ENCODE peak calls at places on chromosomes 11 and 22, in nine cellular contexts. One of them, this sample, is unnamed.

GRCh38 chr11:122847437-122847836 is 9.1 kb downstream of the CRTAM start:
- DNase-seq in fibroblast of lung: no peak
- DNase-seq in neural progenitor cell: no peak
- DNase-seq in mammary epithelial cell: no peak
- DNase-seq in K562: no peak
- DNase-seq in PC-3: no peak
- DNase-seq in HCT116: no peak
- DNase-seq in IMR-90: no peak
- DNase-seq in MM.1S: no peak
- DNase-seq in this sample: no peak

GRCh38 chr11:12762696-12763324 is 88.6 kb downstream of the TEAD1 start:
- DNase-seq in neural progenitor cell: no peak
- DNase-seq in K562: no peak
- DNase-seq in fibroblast of lung: no peak
- DNase-seq in PC-3: no peak
- DNase-seq in HCT116: no peak
- DNase-seq in mammary epithelial cell: no peak
- DNase-seq in IMR-90: no peak
- DNase-seq in MM.1S: no peak
- DNase-seq in this sample: no peak

GRCh38 chr22:32206774-32207758 is 2.2 kb upstream of the RFPL2 start:
- DNase-seq in MM.1S: peak; percentile 59
- DNase-seq in PC-3: peak; percentile 48
- DNase-seq in neural progenitor cell: peak; percentile 46
- DNase-seq in IMR-90: no peak
- DNase-seq in mammary epithelial cell: peak; percentile 42
- DNase-seq in fibroblast of lung: no peak
- DNase-seq in HCT116: peak; percentile 56
- DNase-seq in K562: no peak
- DNase-seq in this sample: peak; percentile 25

GRCh38 chr11:126122863-126123262 is 60.2 kb upstream of the CDON start:
- DNase-seq in HCT116: no peak
- DNase-seq in MM.1S: no peak
- DNase-seq in IMR-90: no peak
- DNase-seq in neural progenitor cell: no peak
- DNase-seq in PC-3: no peak
- DNase-seq in K562: no peak
- DNase-seq in mammary epithelial cell: no peak
- DNase-seq in fibroblast of lung: no peak
- DNase-seq in this sample: no peak

GRCh38 chr11:70471254-70471653 is 72.9 kb downstream of the CTTN start:
- DNase-seq in mammary epithelial cell: no peak
- DNase-seq in MM.1S: peak; percentile 34
- DNase-seq in neural progenitor cell: peak; percentile 78
- DNase-seq in fibroblast of lung: peak; percentile 12
- DNase-seq in HCT116: peak; percentile 23
- DNase-seq in IMR-90: no peak
- DNase-seq in PC-3: peak; percentile 66
- DNase-seq in K562: peak; percentile 89
- DNase-seq in this sample: no peak

GRCh38 chr11:66336234-66337102 is at the start of gene RIN1:
- DNase-seq in PC-3: peak; percentile 95
- DNase-seq in MM.1S: no peak
- DNase-seq in K562: peak; percentile 85
- DNase-seq in HCT116: peak; percentile 82
- DNase-seq in IMR-90: peak; percentile 99
- DNase-seq in mammary epithelial cell: peak; percentile 99
- DNase-seq in fibroblast of lung: peak; percentile 98
- DNase-seq in neural progenitor cell: peak; percentile 84
- DNase-seq in this sample: peak; percentile 90

GRCh38 chr11:116434986-116435385 is 337.8 kb downstream of the BUD13 start:
- DNase-seq in mammary epithelial cell: no peak
- DNase-seq in neural progenitor cell: no peak
- DNase-seq in PC-3: no peak
- DNase-seq in K562: no peak
- DNase-seq in IMR-90: no peak
- DNase-seq in MM.1S: no peak
- DNase-seq in fibroblast of lung: no peak
- DNase-seq in HCT116: no peak
- DNase-seq in this sample: no peak

GRCh38 chr11:65300621-65301290 is 13.9 kb upstream of the CDC42EP2 start:
- DNase-seq in K562: no peak
- DNase-seq in IMR-90: no peak
- DNase-seq in PC-3: no peak
- DNase-seq in mammary epithelial cell: no peak
- DNase-seq in MM.1S: no peak
- DNase-seq in fibroblast of lung: no peak
- DNase-seq in neural progenitor cell: no peak
- DNase-seq in HCT116: no peak
- DNase-seq in this sample: no peak

GRCh38 chr11:66768088-66768521 is 39.1 kb upstream of the SPTBN2 start:
- DNase-seq in MM.1S: no peak
- DNase-seq in IMR-90: peak; percentile 21
- DNase-seq in fibroblast of lung: peak; percentile 25
- DNase-seq in K562: no peak
- DNase-seq in neural progenitor cell: no peak
- DNase-seq in mammary epithelial cell: peak; percentile 83
- DNase-seq in PC-3: no peak
- DNase-seq in HCT116: no peak
- DNase-seq in this sample: no peak

GRCh38 chr11:114386545-114386944 is 13.8 kb downstream of the C11orf71 start:
- DNase-seq in mammary epithelial cell: no peak
- DNase-seq in PC-3: no peak
- DNase-seq in fibroblast of lung: no peak
- DNase-seq in IMR-90: no peak
- DNase-seq in HCT116: no peak
- DNase-seq in neural progenitor cell: no peak
- DNase-seq in K562: no peak
- DNase-seq in MM.1S: no peak
- DNase-seq in this sample: no peak

GRCh38 chr11:121426476-121427454 is 25.3 kb upstream of the SORL1 start:
- DNase-seq in IMR-90: no peak
- DNase-seq in K562: peak; percentile 33
- DNase-seq in neural progenitor cell: peak; percentile 75
- DNase-seq in MM.1S: no peak
- DNase-seq in mammary epithelial cell: no peak
- DNase-seq in PC-3: peak; percentile 43
- DNase-seq in HCT116: peak; percentile 12
- DNase-seq in fibroblast of lung: no peak
- DNase-seq in this sample: no peak

GRCh38 chr11:61532136-61533038 is 23.8 kb downstream of the LRRC10B start:
- DNase-seq in MM.1S: peak; percentile 41
- DNase-seq in PC-3: peak; percentile 73
- DNase-seq in HCT116: no peak
- DNase-seq in IMR-90: no peak
- DNase-seq in neural progenitor cell: peak; percentile 76
- DNase-seq in mammary epithelial cell: peak; percentile 46
- DNase-seq in fibroblast of lung: no peak
- DNase-seq in K562: peak; percentile 88
- DNase-seq in this sample: peak; percentile 69

GRCh38 chr22:49024775-49025440 is 802.8 kb downstream of the BRD1 start:
- DNase-seq in PC-3: no peak
- DNase-seq in IMR-90: no peak
- DNase-seq in HCT116: no peak
- DNase-seq in MM.1S: no peak
- DNase-seq in mammary epithelial cell: no peak
- DNase-seq in neural progenitor cell: no peak
- DNase-seq in K562: no peak
- DNase-seq in fibroblast of lung: no peak
- DNase-seq in this sample: no peak

GRCh38 chr11:17673951-17674350 is 45.4 kb upstream of the MYOD1 start:
- DNase-seq in K562: no peak
- DNase-seq in PC-3: peak; percentile 73
- DNase-seq in HCT116: no peak
- DNase-seq in mammary epithelial cell: peak; percentile 29
- DNase-seq in IMR-90: no peak
- DNase-seq in neural progenitor cell: no peak
- DNase-seq in fibroblast of lung: no peak
- DNase-seq in MM.1S: no peak
- DNase-seq in this sample: no peak

GRCh38 chr22:31695423-31695822 is 33.4 kb upstream of the PISD start:
- DNase-seq in fibroblast of lung: no peak
- DNase-seq in PC-3: no peak
- DNase-seq in neural progenitor cell: no peak
- DNase-seq in MM.1S: no peak
- DNase-seq in mammary epithelial cell: no peak
- DNase-seq in IMR-90: no peak
- DNase-seq in K562: no peak
- DNase-seq in HCT116: no peak
- DNase-seq in this sample: no peak

GRCh38 chr11:65720237-65720934 is at the start of gene RNASEH2C:
- DNase-seq in neural progenitor cell: peak; percentile 94
- DNase-seq in mammary epithelial cell: peak; percentile 81
- DNase-seq in fibroblast of lung: peak; percentile 84
- DNase-seq in MM.1S: peak; percentile 92
- DNase-seq in PC-3: peak; percentile 93
- DNase-seq in IMR-90: peak; percentile 80
- DNase-seq in HCT116: peak; percentile 77
- DNase-seq in K562: peak; percentile 86
- DNase-seq in this sample: peak; percentile 75

GRCh38 chr22:24440270-24440717 is 12.9 kb downstream of the ADORA2A start:
- DNase-seq in neural progenitor cell: no peak
- DNase-seq in HCT116: no peak
- DNase-seq in IMR-90: no peak
- DNase-seq in mammary epithelial cell: no peak
- DNase-seq in fibroblast of lung: no peak
- DNase-seq in K562: no peak
- DNase-seq in MM.1S: no peak
- DNase-seq in PC-3: no peak
- DNase-seq in this sample: no peak

GRCh38 chr11:118980191-118980881 is 8.8 kb downstream of the FOXR1 start:
- DNase-seq in IMR-90: no peak
- DNase-seq in HCT116: no peak
- DNase-seq in fibroblast of lung: no peak
- DNase-seq in K562: peak; percentile 85
- DNase-seq in MM.1S: no peak
- DNase-seq in mammary epithelial cell: no peak
- DNase-seq in neural progenitor cell: no peak
- DNase-seq in PC-3: no peak
- DNase-seq in this sample: no peak
- H3K27ac ChIP-seq in IMR-90: no peak overlapping the region
- H3K27ac ChIP-seq in HCT116: no peak overlapping the region
- H3K27ac ChIP-seq in fibroblast of lung: no peak overlapping the region
- H3K27ac ChIP-seq in K562: peak overlapping the region; percentile 78
- H3K27ac ChIP-seq in MM.1S: no peak overlapping the region
- H3K27ac ChIP-seq in mammary epithelial cell: no peak overlapping the region
- H3K27ac ChIP-seq in neural progenitor cell: no peak overlapping the region
- H3K27ac ChIP-seq in PC-3: no peak overlapping the region
- H3K27ac ChIP-seq in this sample: no peak overlapping the region

GRCh38 chr11:118437736-118438125 is 1.4 kb downstream of the KMT2A start:
- DNase-seq in MM.1S: no peak
- DNase-seq in IMR-90: peak; percentile 13
- DNase-seq in K562: peak; percentile 50
- DNase-seq in fibroblast of lung: peak; percentile 10
- DNase-seq in PC-3: peak; percentile 44
- DNase-seq in HCT116: no peak
- DNase-seq in neural progenitor cell: peak; percentile 82
- DNase-seq in mammary epithelial cell: peak; percentile 48
- DNase-seq in this sample: no peak
- H4K20me1 ChIP-seq in MM.1S: peaks cover 35% of the 10 kb centered on the region
- H4K20me1 ChIP-seq in IMR-90: peaks cover 60% of the 10 kb centered on the region
- H4K20me1 ChIP-seq in K562: peaks cover 49% of the 10 kb centered on the region
- H4K20me1 ChIP-seq in fibroblast of lung: peaks cover 7% of the 10 kb centered on the region
- H4K20me1 ChIP-seq in PC-3: peaks cover 49% of the 10 kb centered on the region
- H4K20me1 ChIP-seq in HCT116: peaks cover 22% of the 10 kb centered on the region
- H4K20me1 ChIP-seq in neural progenitor cell: peaks cover 56% of the 10 kb centered on the region
- H4K20me1 ChIP-seq in mammary epithelial cell: no peaks in the 10 kb centered on the region
- H4K20me1 ChIP-seq in this sample: peaks cover 54% of the 10 kb centered on the region

GRCh38 chr11:2541321-2541680 is 96.5 kb downstream of the KCNQ1 start:
- DNase-seq in HCT116: no peak
- DNase-seq in fibroblast of lung: no peak
- DNase-seq in mammary epithelial cell: no peak
- DNase-seq in MM.1S: no peak
- DNase-seq in PC-3: no peak
- DNase-seq in K562: no peak
- DNase-seq in neural progenitor cell: no peak
- DNase-seq in IMR-90: no peak
- DNase-seq in this sample: no peak

GRCh38 chr11:2540521-2541320 is 95.9 kb downstream of the KCNQ1 start:
- DNase-seq in fibroblast of lung: no peak
- DNase-seq in MM.1S: no peak
- DNase-seq in HCT116: no peak
- DNase-seq in IMR-90: no peak
- DNase-seq in PC-3: no peak
- DNase-seq in neural progenitor cell: no peak
- DNase-seq in mammary epithelial cell: no peak
- DNase-seq in K562: no peak
- DNase-seq in this sample: no peak

GRCh38 chr11:2538951-2539735 is 94.3 kb downstream of the KCNQ1 start:
- DNase-seq in MM.1S: no peak
- DNase-seq in mammary epithelial cell: no peak
- DNase-seq in fibroblast of lung: no peak
- DNase-seq in IMR-90: no peak
- DNase-seq in K562: no peak
- DNase-seq in HCT116: no peak
- DNase-seq in neural progenitor cell: no peak
- DNase-seq in PC-3: no peak
- DNase-seq in this sample: no peak

GRCh38 chr11:2537896-2538855 is 93.4 kb downstream of the KCNQ1 start:
- DNase-seq in PC-3: no peak
- DNase-seq in mammary epithelial cell: no peak
- DNase-seq in IMR-90: no peak
- DNase-seq in HCT116: no peak
- DNase-seq in MM.1S: no peak
- DNase-seq in neural progenitor cell: no peak
- DNase-seq in K562: no peak
- DNase-seq in fibroblast of lung: no peak
- DNase-seq in this sample: no peak

GRCh38 chr11:2539761-2540520 is 95.1 kb downstream of the KCNQ1 start:
- DNase-seq in K562: no peak
- DNase-seq in HCT116: no peak
- DNase-seq in PC-3: no peak
- DNase-seq in IMR-90: no peak
- DNase-seq in mammary epithelial cell: no peak
- DNase-seq in MM.1S: no peak
- DNase-seq in fibroblast of lung: no peak
- DNase-seq in neural progenitor cell: peak; percentile 39
- DNase-seq in this sample: no peak
- H3K4me1 ChIP-seq in K562: no peaks in the 10 kb centered on the region
- H3K4me1 ChIP-seq in HCT116: peaks cover 4% of the 10 kb centered on the region
- H3K4me1 ChIP-seq in PC-3: no peaks in the 10 kb centered on the region
- H3K4me1 ChIP-seq in IMR-90: no peaks in the 10 kb centered on the region
- H3K4me1 ChIP-seq in mammary epithelial cell: no peaks in the 10 kb centered on the region
- H3K4me1 ChIP-seq in MM.1S: no peaks in the 10 kb centered on the region
- H3K4me1 ChIP-seq in fibroblast of lung: no peaks in the 10 kb centered on the region
- H3K4me1 ChIP-seq in neural progenitor cell: peaks cover 13% of the 10 kb centered on the region
- H3K4me1 ChIP-seq in this sample: no peaks in the 10 kb centered on the region

DNA sequence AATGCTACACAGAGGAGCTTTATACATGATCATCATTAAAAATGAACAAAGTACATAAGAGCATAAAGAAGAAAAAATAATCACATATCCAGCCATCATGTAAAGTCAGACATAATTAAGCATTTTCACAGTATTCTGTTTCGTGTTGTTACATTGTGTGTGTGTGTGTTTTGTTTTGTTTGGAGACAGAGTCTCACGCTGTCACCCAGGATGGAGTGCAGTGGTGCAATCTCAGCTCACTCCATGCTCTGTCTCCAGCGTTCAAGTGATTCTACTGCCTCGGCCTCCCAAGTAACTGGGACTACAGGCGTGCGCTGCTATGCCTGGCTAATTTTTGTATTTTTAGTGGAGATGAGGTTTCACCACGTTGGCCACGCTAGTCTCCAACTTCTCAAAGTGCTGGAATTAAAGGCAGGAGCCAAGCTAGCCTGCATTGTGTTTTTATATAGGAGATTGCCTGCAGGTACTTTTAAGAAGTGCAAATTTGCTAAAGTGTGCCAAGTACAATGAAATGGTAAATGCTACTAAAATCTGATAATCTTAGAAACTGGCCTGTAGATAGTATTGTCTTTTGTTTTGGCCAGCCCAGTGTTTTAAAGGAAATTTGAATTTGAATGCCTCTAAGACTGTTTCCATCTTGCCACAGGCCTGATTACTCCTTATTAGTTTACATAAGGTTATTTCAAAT is 7.8 kb downstream of the CTSC start:
- DNase-seq in MM.1S: no peak
- DNase-seq in fibroblast of lung: no peak
- DNase-seq in K562: no peak
- DNase-seq in PC-3: no peak
- DNase-seq in mammary epithelial cell: peak; percentile 37
- DNase-seq in HCT116: no peak
- DNase-seq in neural progenitor cell: no peak
- DNase-seq in IMR-90: no peak
- DNase-seq in this sample: no peak
- H3K27ac ChIP-seq in MM.1S: no peak overlapping the region
- H3K27ac ChIP-seq in fibroblast of lung: no peak overlapping the region
- H3K27ac ChIP-seq in K562: no peak overlapping the region
- H3K27ac ChIP-seq in PC-3: no peak overlapping the region
- H3K27ac ChIP-seq in mammary epithelial cell: no peak overlapping the region
- H3K27ac ChIP-seq in HCT116: no peak overlapping the region
- H3K27ac ChIP-seq in neural progenitor cell: no peak overlapping the region
- H3K27ac ChIP-seq in IMR-90: no peak overlapping the region
- H3K27ac ChIP-seq in this sample: no peak overlapping the region